ENCODE peak calls at places on chromosomes 12 and 14, in ten cellular contexts. P, T, G, I, K, H, Q, E, D and F are unnamed samples.

GRCh38 chr12:11981174-11981733 is 89.5 kb upstream of the BCL2L14 start:
- DNase-seq in P (no peak), T (no peak), G (no peak), I (no peak), K (no peak), H (peak; percentile 41), Q (peak; percentile 39), E (peak; percentile 9), D (no peak), F (peak; percentile 27)

GRCh38 chr12:88113871-88114270 is 28.0 kb downstream of the CEP290 start:
- DNase-seq in P (no peak), T (no peak), G (no peak), I (no peak), K (no peak), H (peak; percentile 65), Q (peak; percentile 21), E (no peak), D (no peak), F (peak; percentile 1)

GRCh38 chr12:106239241-106239950 is 8.4 kb downstream of the CKAP4 start:
- DNase-seq in P (no peak), T (no peak), G (no peak), I (no peak), K (no peak), H (no peak), Q (no peak), E (no peak), D (no peak), F (no peak)

GRCh38 chr12:7096006-7096903 is 4.0 kb upstream of the C1R start:
- DNase-seq in P (no peak), T (no peak), G (no peak), I (no peak), K (no peak), H (no peak), Q (no peak), E (no peak), D (no peak), F (no peak)

GRCh38 chr14:50343424-50343823 is 31.3 kb downstream of the DMAC2L start:
- DNase-seq in P (no peak), T (no peak), G (no peak), I (no peak), K (no peak), H (no peak), Q (peak; percentile 46), E (no peak), D (no peak), F (no peak)

GRCh38 chr12:23006413-23006812 is 381.4 kb downstream of the ETNK1 start:
- DNase-seq in P (no peak), T (no peak), G (peak; percentile 31), I (no peak), K (no peak), H (no peak), Q (no peak), E (no peak), D (no peak), F (no peak)

GRCh38 chr14:89108608-89109007 is 284.2 kb downstream of the TTC8 start:
- DNase-seq in P (no peak), T (no peak), G (no peak), I (no peak), K (no peak), H (peak; percentile 11), Q (no peak), E (no peak), D (no peak), F (no peak)

GRCh38 chr14:50290306-50290705 is 21.7 kb downstream of the L2HGDH start:
- DNase-seq in P (no peak), T (no peak), G (no peak), I (no peak), K (no peak), H (no peak), Q (no peak), E (no peak), D (no peak), F (no peak)

GRCh38 chr12:103368167-103368566 is 127.6 kb downstream of the C12orf42 start:
- DNase-seq in P (no peak), T (no peak), G (no peak), I (no peak), K (no peak), H (no peak), Q (no peak), E (no peak), D (no peak), F (no peak)

GRCh38 chr12:12008931-12009611 is 61.7 kb upstream of the BCL2L14 start:
- DNase-seq in P (peak; percentile 80), T (peak; percentile 24), G (no peak), I (peak; percentile 93), K (peak; percentile 90), H (peak; percentile 73), Q (peak; percentile 50), E (peak; percentile 27), D (peak; percentile 90), F (no peak)

GRCh38 chr12:106195638-106196037 is 52.2 kb downstream of the CKAP4 start:
- DNase-seq in P (no peak), T (no peak), G (peak; percentile 62), I (no peak), K (no peak), H (peak; percentile 10), Q (peak; percentile 85), E (no peak), D (peak; percentile 25), F (peak; percentile 18)

GRCh38 chr14:22556021-22556989 is 32.7 kb downstream of the DAD1 start:
- DNase-seq in P (no peak), T (no peak), G (peak; percentile 40), I (peak; percentile 93), K (no peak), H (peak; percentile 87), Q (peak; percentile 28), E (peak; percentile 94), D (peak; percentile 80), F (no peak)

GRCh38 chr14:96752156-96752555 is 45.0 kb upstream of the VRK1 start:
- DNase-seq in P (no peak), T (no peak), G (no peak), I (no peak), K (no peak), H (no peak), Q (no peak), E (no peak), D (no peak), F (no peak)

GRCh38 chr14:31419179-31420012 is 954 bp downstream of the HEATR5A start:
- DNase-seq in P (no peak), T (no peak), G (no peak), I (peak; percentile 7), K (no peak), H (peak; percentile 65), Q (peak; percentile 80), E (no peak), D (no peak), F (peak; percentile 67)

GRCh38 chr12:65827827-65828231 is 3.5 kb downstream of the HMGA2 start:
- DNase-seq in P (no peak), T (no peak), G (no peak), I (no peak), K (peak; percentile 40), H (no peak), Q (no peak), E (no peak), D (peak; percentile 50), F (peak; percentile 57)

GRCh38 chr12:66942741-66943465 is 264.0 kb upstream of the GRIP1 start:
- DNase-seq in P (no peak), T (peak; percentile 35), G (no peak), I (no peak), K (peak; percentile 62), H (no peak), Q (no peak), E (no peak), D (no peak), F (peak; percentile 42)

GRCh38 chr12:52945389-52946232 is 3.3 kb upstream of the KRT18 start:
- DNase-seq in P (no peak), T (no peak), G (no peak), I (peak; percentile 39), K (peak; percentile 56), H (peak; percentile 89), Q (peak; percentile 68), E (no peak), D (peak; percentile 49), F (peak; percentile 85)

GRCh38 chr14:68665792-68666195 is 127.1 kb downstream of the ZFP36L1 start:
- DNase-seq in P (no peak), T (no peak), G (no peak), I (no peak), K (no peak), H (no peak), Q (no peak), E (no peak), D (no peak), F (no peak)

GRCh38 chr12:110661337-110661972 is 27.5 kb downstream of the HVCN1 start:
- DNase-seq in P (no peak), T (no peak), G (peak; percentile 51), I (no peak), K (no peak), H (no peak), Q (no peak), E (no peak), D (no peak), F (no peak)

GRCh38 chr12:100643246-100643645 is 69.8 kb downstream of the GAS2L3 start:
- DNase-seq in P (no peak), T (no peak), G (no peak), I (no peak), K (no peak), H (no peak), Q (no peak), E (no peak), D (no peak), F (no peak)

GRCh38 chr12:111434680-111435338 is 29.1 kb downstream of the SH2B3 start:
- DNase-seq in P (no peak), T (peak; percentile 3), G (peak; percentile 85), I (peak; percentile 43), K (no peak), H (peak; percentile 69), Q (peak; percentile 72), E (peak; percentile 77), D (peak; percentile 59), F (no peak)

GRCh38 chr14:51367600-51367931 is 127.5 kb downstream of the TMX1 start:
- DNase-seq in P (no peak), T (no peak), G (no peak), I (no peak), K (no peak), H (peak; percentile 79), Q (peak; percentile 63), E (no peak), D (peak; percentile 38), F (no peak)

GRCh38 chr14:82075566-82075965 is 541.9 kb upstream of the SEL1L start:
- DNase-seq in P (no peak), T (peak; percentile 31), G (peak; percentile 23), I (peak; percentile 6), K (peak; percentile 89), H (no peak), Q (no peak), E (no peak), D (peak; percentile 68), F (peak; percentile 89)

GRCh38 chr14:77315115-77315944 is 5.4 kb downstream of the POMT2 start:
- DNase-seq in P (no peak), T (no peak), G (no peak), I (no peak), K (peak; percentile 57), H (no peak), Q (no peak), E (no peak), D (no peak), F (peak; percentile 17)

GRCh38 chr12:51895378-51896135 is 7.7 kb downstream of the ANKRD33 start:
- DNase-seq in P (no peak), T (no peak), G (no peak), I (no peak), K (no peak), H (no peak), Q (no peak), E (no peak), D (no peak), F (no peak)

GRCh38 chr14:54291491-54292191 is 105.2 kb upstream of the CDKN3 start:
- DNase-seq in P (no peak), T (peak; percentile 8), G (no peak), I (no peak), K (peak; percentile 59), H (peak; percentile 21), Q (peak; percentile 12), E (no peak), D (no peak), F (peak; percentile 67)

GRCh38 chr12:119804011-119804641 is 73.0 kb downstream of the CIT start:
- DNase-seq in P (peak; percentile 1), T (peak; percentile 60), G (peak; percentile 64), I (peak; percentile 73), K (peak; percentile 90), H (peak; percentile 84), Q (peak; percentile 85), E (no peak), D (peak; percentile 76), F (peak; percentile 87)

GRCh38 chr12:55931780-55932545 is 1.0 kb downstream of the DGKA start:
- DNase-seq in P (no peak), T (peak; percentile 34), G (peak; percentile 59), I (no peak), K (peak; percentile 78), H (peak; percentile 44), Q (peak; percentile 87), E (no peak), D (no peak), F (peak; percentile 50)